ENCODE peak calls at places on chromosomes 4 and X, in ten cellular contexts. D, V, Z, M, E, P, T, B, I and X are unnamed samples.

GRCh38 chr4:2930821-2931764 is 32.1 kb downstream of the NOP14 start:
- DNase-seq in P (no peak), D (no peak), E (peak; percentile 89), B (no peak), M (no peak), I (no peak), Z (no peak), T (peak; percentile 83), V (peak; percentile 29), X (peak; percentile 24)

GRCh38 chr4:108651068-108651794 is 832 bp downstream of the OSTC start:
- DNase-seq in E (no peak), V (no peak), I (peak; percentile 29), T (no peak), B (no peak), D (peak; percentile 72), M (peak; percentile 63), P (peak; percentile 63), Z (no peak), X (no peak)

GRCh38 chr4:152073738-152074137 is 312.9 kb upstream of the GATB start:
- DNase-seq in E (peak; percentile 88), V (no peak), D (peak; percentile 38), M (no peak), I (no peak), P (peak; percentile 33), Z (no peak), T (peak; percentile 37), B (no peak), X (no peak)

GRCh38 chrX:3216581-3216980 is 129.9 kb downstream of the MXRA5 start:
- DNase-seq in P (no peak), B (no peak), E (no peak), D (peak; percentile 20), V (no peak), I (no peak), T (no peak), Z (no peak), M (no peak), X (no peak)

GRCh38 chrX:69121321-69122000 is 43.8 kb downstream of the PJA1 start:
- DNase-seq in V (no peak), T (no peak), E (no peak), M (no peak), Z (no peak), D (no peak), P (no peak), I (no peak), B (no peak), X (no peak)

GRCh38 chr4:8192748-8193738 is 6.0 kb upstream of the SH3TC1 start:
- DNase-seq in I (peak; percentile 69), B (no peak), M (peak; percentile 50), Z (no peak), D (peak; percentile 28), E (peak; percentile 79), V (no peak), T (peak; percentile 55), P (peak; percentile 65), X (no peak)

GRCh38 chrX:39174761-39175417 is 373.6 kb downstream of the MID1IP1 start:
- DNase-seq in M (no peak), P (peak; percentile 34), D (no peak), T (no peak), E (peak; percentile 26), B (peak; percentile 50), V (no peak), I (peak; percentile 4), Z (peak; percentile 1), X (no peak)

GRCh38 chrX:44705817-44706551 is 137.8 kb upstream of the DUSP21 start:
- DNase-seq in Z (no peak), V (no peak), E (no peak), D (no peak), T (no peak), I (no peak), P (no peak), B (no peak), M (no peak), X (no peak)

GRCh38 chr4:102715057-102715456 is 45.7 kb downstream of the MANBA start:
- DNase-seq in E (peak; percentile 31), M (peak; percentile 13), T (no peak), B (no peak), D (no peak), V (no peak), Z (no peak), I (peak; percentile 12), P (no peak), X (no peak)

GRCh38 chrX:50456712-50457484 is 13.7 kb downstream of the DGKK start:
- DNase-seq in E (no peak), T (no peak), B (no peak), V (no peak), D (no peak), I (no peak), P (no peak), Z (no peak), M (no peak), X (no peak)

GRCh38 chrX:42530027-42530426 is 247.9 kb downstream of the PPP1R2C start:
- DNase-seq in P (peak; percentile 62), M (peak; percentile 54), T (no peak), D (peak; percentile 28), B (no peak), V (no peak), I (peak; percentile 25), E (no peak), Z (no peak), X (no peak)

GRCh38 chr4:7971881-7972500 is 32.3 kb upstream of the AFAP1 start:
- DNase-seq in D (no peak), I (peak; percentile 70), M (no peak), B (no peak), Z (no peak), T (no peak), V (no peak), P (no peak), E (no peak), X (no peak)

GRCh38 chrX:47200385-47201150 is 6.9 kb downstream of the UBA1 start:
- DNase-seq in P (peak; percentile 22), T (no peak), M (peak; percentile 21), B (no peak), V (no peak), E (no peak), Z (no peak), D (peak; percentile 65), I (peak; percentile 88), X (no peak)

GRCh38 chr4:179867300-179867878 is 2375.8 kb upstream of the TENM3 start:
- DNase-seq in E (peak; percentile 32), Z (no peak), B (no peak), P (no peak), D (peak; percentile 57), M (peak; percentile 4), T (no peak), V (peak; percentile 1), I (peak; percentile 64), X (peak; percentile 13)

GRCh38 chr4:54929459-54929858 is 195.9 kb downstream of the KDR start:
- DNase-seq in M (no peak), D (no peak), Z (no peak), E (no peak), P (no peak), T (no peak), I (no peak), B (no peak), V (no peak), X (no peak)

GRCh38 chrX:79364306-79364705 is 2.8 kb downstream of the ITM2A start:
- DNase-seq in M (no peak), B (no peak), Z (no peak), P (no peak), I (no peak), V (no peak), D (no peak), E (no peak), T (no peak), X (no peak)

GRCh38 chrX:22060952-22061351 is 28.8 kb downstream of the PHEX start:
- DNase-seq in P (peak; percentile 15), D (no peak), T (no peak), V (no peak), B (no peak), M (no peak), Z (no peak), E (no peak), I (no peak), X (no peak)
- H3K27ac ChIP-seq in P (no peak overlapping the region), D (no peak overlapping the region), T (no peak overlapping the region), V (no peak overlapping the region), B (no peak overlapping the region), M (no peak overlapping the region), Z (no peak overlapping the region), E (no peak overlapping the region), I (peak overlapping the region; percentile 94), X (no peak overlapping the region)

GRCh38 chr4:182679531-182679930 is 237.7 kb downstream of the DCTD start:
- DNase-seq in D (no peak), Z (no peak), T (no peak), I (no peak), P (no peak), V (no peak), E (no peak), M (no peak), B (no peak), X (no peak)

GRCh38 chr4:182683666-182684065 is 233.5 kb downstream of the DCTD start:
- DNase-seq in I (no peak), D (no peak), E (no peak), V (no peak), T (no peak), P (peak; percentile 38), B (no peak), Z (no peak), M (no peak), X (no peak)

GRCh38 chr4:182678590-182678989 is 238.6 kb downstream of the DCTD start:
- DNase-seq in D (no peak), P (no peak), V (no peak), B (no peak), I (no peak), M (no peak), E (no peak), T (no peak), Z (no peak), X (no peak)

GRCh38 chr4:182680196-182680771 is 236.9 kb downstream of the DCTD start:
- DNase-seq in I (no peak), V (peak; percentile 37), E (no peak), P (no peak), Z (no peak), D (no peak), M (no peak), T (no peak), B (no peak), X (peak; percentile 1)
- H3K27ac ChIP-seq in I (no peak overlapping the region), V (no peak overlapping the region), E (no peak overlapping the region), P (no peak overlapping the region), Z (no peak overlapping the region), D (no peak overlapping the region), M (no peak overlapping the region), T (no peak overlapping the region), B (no peak overlapping the region), X (no peak overlapping the region)

DNA sequence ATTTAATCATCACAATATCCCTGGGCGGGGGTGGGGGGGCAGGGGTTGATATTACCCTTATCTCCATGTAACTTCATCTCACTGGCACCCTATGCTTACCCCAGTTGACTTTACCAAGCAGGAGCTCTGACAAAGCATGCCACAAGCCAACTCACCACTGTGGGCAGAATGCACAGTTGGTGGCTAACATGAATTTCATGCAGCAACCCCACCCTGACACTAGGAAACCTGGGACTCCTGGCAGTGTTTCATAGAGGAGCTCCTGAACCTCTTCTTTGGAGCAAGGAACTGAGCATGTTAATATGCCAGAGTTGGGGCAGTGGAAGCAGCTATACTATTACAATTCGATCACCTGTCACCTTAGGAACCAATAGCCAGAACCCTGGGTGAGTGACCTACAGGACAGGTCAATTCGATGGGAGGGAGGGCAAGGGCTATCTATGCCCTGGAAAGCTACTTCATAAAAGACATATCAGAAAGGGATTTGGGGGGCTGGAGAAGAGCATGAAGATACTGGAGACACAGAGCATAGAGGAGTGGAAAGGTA is 97.2 kb upstream of the ACSL4 start:
- DNase-seq in M (no peak), Z (no peak), P (no peak), T (no peak), B (no peak), D (no peak), I (no peak), E (no peak), V (no peak), X (no peak)
- H3K27ac ChIP-seq in M (no peak overlapping the region), Z (no peak overlapping the region), P (no peak overlapping the region), T (no peak overlapping the region), B (no peak overlapping the region), D (peak overlapping the region; percentile 85), I (peak overlapping the region; percentile 9), E (no peak overlapping the region), V (no peak overlapping the region), X (no peak overlapping the region)

GRCh38 chrX:155954793-155955192 is 42.7 kb upstream of the IL9R start:
- DNase-seq in E (no peak), I (no peak), T (no peak), V (no peak), B (no peak), D (no peak), Z (no peak), P (no peak), M (no peak), X (no peak)
- H3K27ac ChIP-seq in E (no peak overlapping the region), I (no peak overlapping the region), T (no peak overlapping the region), V (no peak overlapping the region), B (no peak overlapping the region), D (no peak overlapping the region), Z (no peak overlapping the region), P (no peak overlapping the region), M (no peak overlapping the region), X (no peak overlapping the region)